ENCODE peak calls at places on chromosomes 16 and 17, in ten cellular contexts. H is HuH-7; O is effector CD4-positive, alpha-beta T cell; F is effector memory CD4-positive, alpha-beta T cell; L is fibroblast of the aortic adventitia; K is GM23248; W is amygdala; T is mesendoderm; Z is GM12865; G is T-helper 1 cell. S is an unnamed sample.

GRCh38 chr17:63382826-63383225 is 63.3 kb downstream of the CYB561 start:
- DNase-seq in H (no peak), T (no peak), Z (no peak), O (no peak), K (peak), F (no peak), W (no peak), L (peak), G (no peak), S (no peak)

GRCh38 chr17:81368161-81368560 is 27.1 kb upstream of the BAHCC1 start:
- DNase-seq in Z (no peak), T (no peak), O (no peak), W (no peak), H (no peak), G (no peak), K (no peak), F (no peak), L (no peak), S (no peak)

GRCh38 chr16:57192146-57192545 is 6.0 kb downstream of the RSPRY1 start:
- DNase-seq in W (no peak), H (no peak), Z (no peak), T (no peak), K (no peak), G (no peak), L (no peak), O (no peak), F (no peak), S (no peak)

GRCh38 chr17:5120036-5120435 is 4.2 kb downstream of the USP6 start:
- DNase-seq in Z (no peak), G (no peak), O (no peak), W (no peak), L (no peak), F (no peak), K (no peak), H (no peak), T (no peak), S (no peak)

GRCh38 chr17:29826045-29826692 is 103.9 kb downstream of the SSH2 start:
- DNase-seq in T (no peak), H (no peak), Z (no peak), G (no peak), W (no peak), O (no peak), F (no peak), L (no peak), K (no peak), S (no peak)

GRCh38 chr17:4247361-4247980 is 16.3 kb downstream of the ANKFY1 start:
- DNase-seq in Z (no peak), W (no peak), H (no peak), L (no peak), K (no peak), G (no peak), O (no peak), T (no peak), F (no peak), S (no peak)

GRCh38 chr17:28896884-28897768 is at the start of gene FLOT2:
- DNase-seq in Z (peak), F (peak), K (peak), H (peak), O (peak), T (peak), W (peak), L (peak), G (peak), S (peak)

GRCh38 chr16:630815-631405 is at the start of gene WFIKKN1:
- DNase-seq in K (peak), W (no peak), T (peak), H (no peak), O (no peak), G (no peak), Z (no peak), F (no peak), L (no peak), S (no peak)

GRCh38 chr16:52050418-52050817 is 496.5 kb downstream of the TOX3 start:
- DNase-seq in K (peak), O (no peak), T (no peak), W (no peak), H (no peak), L (no peak), F (no peak), G (no peak), Z (no peak), S (no peak)